ENCODE peak calls at places on chromosomes 12 and 14, in six cellular contexts. E, A, Q, K, O and J are unnamed samples.

GRCh38 chr14:95493503-95493902 is 22.9 kb downstream of the SYNE3 start:
- DNase-seq in A (no peak), Q (no peak), K (no peak), E (no peak), O (no peak), J (no peak)

GRCh38 chr12:7758346-7758745 is 6.7 kb upstream of the NANOGNB start:
- DNase-seq in A (no peak), E (no peak), K (no peak), O (no peak), Q (no peak), J (no peak)

GRCh38 chr12:19912996-19913395 is 455.3 kb upstream of the PDE3A start:
- DNase-seq in O (no peak), K (no peak), Q (no peak), A (no peak), E (no peak), J (no peak)

GRCh38 chr12:27779837-27780611 is at the start of the genes KLHL42 and MANSC4:
- DNase-seq in Q (peak), A (peak), E (peak), O (peak), K (peak), J (peak)

GRCh38 chr12:117085318-117085947 is 13.8 kb downstream of the TESC start:
- DNase-seq in A (no peak), E (no peak), O (no peak), K (no peak), Q (no peak), J (no peak)

GRCh38 chr14:60092516-60092915 is 793 bp downstream of the PCNX4 start:
- DNase-seq in Q (peak), K (peak), O (no peak), A (peak), E (no peak), J (no peak)

GRCh38 chr12:115597157-115597712 is 680.3 kb downstream of the MED13L start:
- DNase-seq in A (no peak), O (no peak), E (no peak), K (peak), Q (no peak), J (no peak)

GRCh38 chr14:92944976-92945375 is 22.0 kb downstream of the CHGA start:
- DNase-seq in Q (no peak), K (no peak), O (no peak), E (no peak), A (no peak), J (no peak)

GRCh38 chr14:32697704-32698103 is 241.0 kb upstream of the NPAS3 start:
- DNase-seq in E (no peak), Q (no peak), K (no peak), O (no peak), A (no peak), J (no peak)

GRCh38 chr14:76918176-76918750 is 92.1 kb downstream of the LRRC74A start:
- DNase-seq in A (no peak), K (no peak), O (no peak), Q (peak), E (no peak), J (no peak)

GRCh38 chr14:29925106-29925722 is 2.4 kb downstream of the PRKD1 start:
- DNase-seq in Q (peak), A (no peak), O (no peak), E (no peak), K (no peak), J (no peak)

GRCh38 chr14:32342151-32342853 is 13.2 kb downstream of the AKAP6 start:
- DNase-seq in Q (no peak), E (no peak), K (no peak), O (no peak), A (no peak), J (no peak)

GRCh38 chr12:112906712-112907414 is at the start of gene OAS1:
- DNase-seq in Q (peak), E (no peak), K (peak), A (no peak), O (peak), J (no peak)

GRCh38 chr12:1246637-1247036 is 255.6 kb downstream of the ERC1 start:
- DNase-seq in O (no peak), Q (no peak), A (no peak), E (no peak), K (no peak), J (no peak)

GRCh38 chr12:121576851-121577391 is 3.9 kb downstream of the KDM2B start:
- DNase-seq in Q (peak), O (no peak), A (no peak), K (no peak), E (no peak), J (no peak)

GRCh38 chr12:96981053-96981452 is 74.0 kb downstream of the NEDD1 start:
- DNase-seq in A (no peak), Q (peak), E (no peak), O (no peak), K (no peak), J (no peak)

GRCh38 chr12:45409966-45410365 is 194.1 kb downstream of the ANO6 start:
- DNase-seq in O (no peak), K (no peak), Q (peak), E (no peak), A (no peak), J (no peak)

GRCh38 chr12:18135509-18135908 is 45.5 kb upstream of the RERGL start:
- DNase-seq in O (no peak), E (no peak), A (no peak), Q (no peak), K (no peak), J (no peak)

GRCh38 chr14:22882529-22883190 is 362 bp upstream of the REM2 start:
- DNase-seq in Q (peak), A (peak), O (no peak), E (no peak), K (no peak), J (no peak)

GRCh38 chr14:25132734-25133422 is 82.9 kb upstream of the STXBP6 start:
- DNase-seq in O (peak), Q (peak), E (peak), A (peak), K (peak), J (peak)

GRCh38 chr14:72892103-72892878 is 1.6 kb downstream of the DPF3 start:
- DNase-seq in Q (peak), O (peak), A (peak), E (peak), K (peak), J (no peak)

GRCh38 chr14:97180304-97181200 is 383.4 kb downstream of the VRK1 start:
- DNase-seq in O (peak), A (no peak), Q (no peak), K (peak), E (no peak), J (peak)

GRCh38 chr12:77973579-77973978 is 142.9 kb downstream of the NAV3 start:
- DNase-seq in K (no peak), A (no peak), Q (no peak), E (no peak), O (no peak), J (no peak)

GRCh38 chr12:32106153-32106516 is 512 bp upstream of the BICD1 start:
- DNase-seq in K (no peak), E (peak), O (no peak), Q (no peak), A (no peak), J (no peak)

GRCh38 chr12:57803317-57803893 is 15.1 kb downstream of the AVIL start:
- DNase-seq in Q (peak), O (peak), E (no peak), K (peak), A (peak), J (peak)

GRCh38 chr14:74647061-74647833 is 35.2 kb upstream of the LTBP2 start:
- DNase-seq in E (no peak), K (no peak), Q (no peak), A (no peak), O (no peak), J (no peak)